ENCODE peak calls at places on chromosome 12, in four cellular contexts. One of them, this sample, is unnamed.

GRCh38 chr12:27083861-27084271 is 1.5 kb upstream of the C12orf71 start:
- DNase-seq in GM23248: peak; percentile 63
- DNase-seq in GM23338: peak; percentile 74
- DNase-seq in neural progenitor cell: peak; percentile 75
- DNase-seq in this sample: no peak

GRCh38 chr12:88237954-88238353 is 95.8 kb downstream of the TMTC3 start:
- DNase-seq in GM23338: no peak
- DNase-seq in neural progenitor cell: no peak
- DNase-seq in GM23248: peak; percentile 76
- DNase-seq in this sample: no peak

GRCh38 chr12:24539646-24540045 is 409.3 kb downstream of the BCAT1 start:
- DNase-seq in GM23338: no peak
- DNase-seq in GM23248: no peak
- DNase-seq in neural progenitor cell: no peak
- DNase-seq in this sample: no peak

GRCh38 chr12:21054334-21054733 is 76.7 kb upstream of the SLCO1B1 start:
- DNase-seq in GM23338: no peak
- DNase-seq in neural progenitor cell: no peak
- DNase-seq in GM23248: peak; percentile 3
- DNase-seq in this sample: no peak

GRCh38 chr12:120012067-120012621 is 23.1 kb downstream of the BICDL1 start:
- DNase-seq in GM23248: peak; percentile 40
- DNase-seq in GM23338: peak; percentile 78
- DNase-seq in neural progenitor cell: peak; percentile 36
- DNase-seq in this sample: no peak

GRCh38 chr12:47755655-47756562 is 2.8 kb downstream of the RAPGEF3 start:
- DNase-seq in GM23338: no peak
- DNase-seq in neural progenitor cell: no peak
- DNase-seq in GM23248: peak; percentile 24
- DNase-seq in this sample: no peak

GRCh38 chr12:75631809-75632208 is 120.4 kb upstream of the KRR1 start:
- DNase-seq in GM23248: peak; percentile 36
- DNase-seq in neural progenitor cell: peak; percentile 29
- DNase-seq in GM23338: no peak
- DNase-seq in this sample: no peak

GRCh38 chr12:57459750-57460400 is at the start of gene GLI1:
- DNase-seq in GM23248: peak; percentile 68
- DNase-seq in GM23338: peak; percentile 71
- DNase-seq in neural progenitor cell: peak; percentile 82
- DNase-seq in this sample: no peak

GRCh38 chr12:105960319-105961076 is 178.3 kb downstream of the NUAK1 start:
- DNase-seq in neural progenitor cell: no peak
- DNase-seq in GM23248: peak; percentile 17
- DNase-seq in GM23338: no peak
- DNase-seq in this sample: peak; percentile 90

GRCh38 chr12:108567974-108568652 is 5.7 kb downstream of the ISCU start:
- DNase-seq in GM23248: no peak
- DNase-seq in GM23338: no peak
- DNase-seq in neural progenitor cell: no peak
- DNase-seq in this sample: no peak
- H3K4me1 ChIP-seq in GM23248: peaks cover 26% of the 10 kb centered on the region
- H3K4me1 ChIP-seq in GM23338: no peaks in the 10 kb centered on the region
- H3K4me1 ChIP-seq in neural progenitor cell: no peaks in the 10 kb centered on the region
- H3K4me1 ChIP-seq in this sample: peaks cover 18% of the 10 kb centered on the region

GRCh38 chr12:65845751-65846537 is 21.7 kb downstream of the HMGA2 start:
- DNase-seq in GM23338: peak; percentile 83
- DNase-seq in GM23248: no peak
- DNase-seq in neural progenitor cell: peak; percentile 72
- DNase-seq in this sample: no peak
- H3F3A ChIP-seq in GM23338: no peaks in the 10 kb centered on the region
- H3F3A ChIP-seq in GM23248: peaks cover 86% of the 10 kb centered on the region
- H3F3A ChIP-seq in neural progenitor cell: peaks cover 14% of the 10 kb centered on the region
- H3F3A ChIP-seq in this sample: peaks cover 50% of the 10 kb centered on the region

GRCh38 chr12:8916154-8916553 is 1.8 kb downstream of the PHC1 start:
- DNase-seq in GM23338: no peak
- DNase-seq in GM23248: no peak
- DNase-seq in neural progenitor cell: no peak
- DNase-seq in this sample: no peak
- H3K4me2 ChIP-seq in GM23338: peak overlapping the region; percentile 82
- H3K4me2 ChIP-seq in GM23248: peak overlapping the region; percentile 92
- H3K4me2 ChIP-seq in neural progenitor cell: peak overlapping the region; percentile 87
- H3K4me2 ChIP-seq in this sample: peak overlapping the region; percentile 92

GRCh38 chr12:111446044-111446581 is 40.4 kb downstream of the SH2B3 start:
- DNase-seq in neural progenitor cell: no peak
- DNase-seq in GM23248: peak; percentile 36
- DNase-seq in GM23338: peak; percentile 63
- DNase-seq in this sample: no peak
- H3K4me1 ChIP-seq in neural progenitor cell: no peaks in the 10 kb centered on the region
- H3K4me1 ChIP-seq in GM23248: peaks cover 19% of the 10 kb centered on the region
- H3K4me1 ChIP-seq in GM23338: peaks cover 7% of the 10 kb centered on the region
- H3K4me1 ChIP-seq in this sample: no peaks in the 10 kb centered on the region

DNA sequence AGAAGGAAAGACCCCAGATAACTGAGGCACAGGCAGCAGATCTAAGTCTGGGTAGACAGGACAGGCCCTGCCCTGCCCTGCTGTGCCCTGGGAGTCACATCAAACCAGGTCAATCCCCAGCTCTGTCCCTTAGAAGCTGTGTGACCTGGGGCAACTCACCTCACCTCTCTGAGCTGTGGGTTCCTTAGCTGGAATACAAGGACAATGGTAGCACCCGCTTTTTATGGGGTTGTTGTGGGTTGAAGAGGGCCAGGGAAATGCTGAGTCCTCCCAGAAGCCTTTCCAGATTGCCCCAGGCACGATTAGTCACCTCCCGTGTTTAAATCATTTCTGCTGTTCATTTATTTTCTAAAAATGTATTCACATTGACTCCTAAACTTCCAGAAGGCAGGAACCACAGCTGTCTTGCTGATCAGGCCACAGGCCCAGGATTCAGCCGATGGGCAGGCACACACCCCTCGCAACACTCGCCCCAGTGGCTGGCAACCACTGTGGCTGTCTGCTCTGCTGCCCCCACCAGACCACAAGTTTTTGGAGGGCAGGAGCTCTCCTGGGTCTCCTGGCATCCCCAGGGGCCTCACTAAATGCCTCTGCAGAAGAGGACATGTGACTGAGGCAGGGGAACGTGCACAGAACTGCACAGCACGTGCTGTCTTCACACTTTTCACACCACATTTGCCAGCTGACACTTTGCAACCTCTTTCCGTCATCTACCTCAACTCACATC is 3.0 kb downstream of the SELPLG start:
- DNase-seq in neural progenitor cell: no peak
- DNase-seq in GM23338: no peak
- DNase-seq in GM23248: peak; percentile 91
- DNase-seq in this sample: peak; percentile 74
- H3F3A ChIP-seq in neural progenitor cell: peaks cover 7% of the 10 kb centered on the region
- H3F3A ChIP-seq in GM23338: peaks cover 2% of the 10 kb centered on the region
- H3F3A ChIP-seq in GM23248: peaks cover 49% of the 10 kb centered on the region
- H3F3A ChIP-seq in this sample: peaks cover 30% of the 10 kb centered on the region

DNA sequence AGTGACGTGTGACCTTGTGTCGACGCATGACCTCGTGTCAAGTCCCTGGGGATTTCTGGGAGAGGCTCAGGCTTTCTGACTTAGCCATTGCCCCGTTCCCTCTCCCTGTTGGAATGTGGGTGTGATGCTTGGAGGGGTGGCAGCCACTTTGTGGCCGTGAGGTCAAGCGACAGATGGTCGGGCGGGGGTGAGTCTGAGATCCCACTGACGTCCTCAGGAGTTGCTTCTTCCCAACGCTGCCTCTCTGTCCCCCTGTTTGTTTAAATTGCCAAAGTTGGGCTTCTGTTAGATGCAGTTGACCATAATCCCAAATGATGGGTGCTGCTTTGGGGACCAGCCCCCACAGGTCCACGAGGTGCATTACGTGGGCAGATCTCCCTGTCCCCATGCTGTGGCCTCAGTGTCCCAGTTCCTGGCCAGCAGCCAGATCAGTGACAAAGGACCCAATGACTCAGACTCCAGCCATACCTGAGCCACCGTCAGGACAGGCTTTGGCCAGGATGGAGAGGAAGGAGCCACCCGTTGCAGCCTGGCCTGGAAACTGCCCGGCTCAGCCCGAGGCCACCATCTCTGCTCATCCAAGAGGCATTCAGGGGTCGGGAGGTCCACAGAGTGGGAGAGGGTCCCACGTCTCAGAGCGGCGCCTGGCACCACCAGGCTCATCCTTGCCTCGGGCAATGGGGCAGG is 34.4 kb upstream of the GALNT9 start:
- DNase-seq in GM23338: no peak
- DNase-seq in neural progenitor cell: no peak
- DNase-seq in GM23248: no peak
- DNase-seq in this sample: no peak
- H3K4me2 ChIP-seq in GM23338: no peak overlapping the region
- H3K4me2 ChIP-seq in neural progenitor cell: no peak overlapping the region
- H3K4me2 ChIP-seq in GM23248: no peak overlapping the region
- H3K4me2 ChIP-seq in this sample: no peak overlapping the region

GRCh38 chr12:14982562-14982961 is 9.7 kb downstream of the PDE6H start:
- DNase-seq in GM23248: peak; percentile 9
- DNase-seq in GM23338: no peak
- DNase-seq in neural progenitor cell: no peak
- DNase-seq in this sample: no peak

GRCh38 chr12:14982986-14983385 is 10.1 kb downstream of the PDE6H start:
- DNase-seq in GM23248: no peak
- DNase-seq in neural progenitor cell: no peak
- DNase-seq in GM23338: no peak
- DNase-seq in this sample: no peak

GRCh38 chr12:14975451-14975850 is 2.6 kb downstream of the PDE6H start:
- DNase-seq in GM23248: no peak
- DNase-seq in GM23338: no peak
- DNase-seq in neural progenitor cell: no peak
- DNase-seq in this sample: no peak

GRCh38 chr12:14981049-14981448 is 8.2 kb downstream of the PDE6H start:
- DNase-seq in GM23338: no peak
- DNase-seq in GM23248: no peak
- DNase-seq in neural progenitor cell: no peak
- DNase-seq in this sample: no peak

GRCh38 chr12:14979468-14979867 is 6.6 kb downstream of the PDE6H start:
- DNase-seq in neural progenitor cell: no peak
- DNase-seq in GM23338: no peak
- DNase-seq in GM23248: no peak
- DNase-seq in this sample: no peak
- H3K4me1 ChIP-seq in neural progenitor cell: no peaks in the 10 kb centered on the region
- H3K4me1 ChIP-seq in GM23338: no peaks in the 10 kb centered on the region
- H3K4me1 ChIP-seq in GM23248: no peaks in the 10 kb centered on the region
- H3K4me1 ChIP-seq in this sample: no peaks in the 10 kb centered on the region

GRCh38 chr12:65535951-65536350 is 257.5 kb downstream of the MSRB3 start:
- DNase-seq in GM23338: no peak
- DNase-seq in neural progenitor cell: no peak
- DNase-seq in GM23248: peak; percentile 29
- DNase-seq in this sample: no peak
- H3F3A ChIP-seq in GM23338: no peaks in the 10 kb centered on the region
- H3F3A ChIP-seq in neural progenitor cell: no peaks in the 10 kb centered on the region
- H3F3A ChIP-seq in GM23248: peaks cover 47% of the 10 kb centered on the region
- H3F3A ChIP-seq in this sample: no peaks in the 10 kb centered on the region

DNA sequence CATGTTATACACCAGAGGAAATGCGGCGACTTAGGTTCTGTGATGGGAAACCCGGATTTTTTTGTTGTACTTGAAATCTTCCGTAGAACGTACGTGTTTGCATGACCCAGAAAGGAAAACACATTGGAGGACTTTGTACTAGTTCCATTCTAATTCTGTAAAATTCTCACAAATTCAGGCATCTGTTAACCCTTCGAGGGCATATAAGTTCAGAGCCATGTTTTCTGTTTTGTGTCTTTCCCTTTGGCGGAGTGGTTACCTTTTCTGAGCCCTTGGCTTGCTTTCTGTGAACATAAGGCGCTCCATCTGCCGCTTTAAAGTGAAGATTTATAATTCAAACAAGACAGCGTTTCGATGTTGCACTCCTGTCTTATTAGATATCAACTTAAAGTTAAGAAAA is 34.2 kb downstream of the BICD1 start:
- DNase-seq in GM23248: no peak
- DNase-seq in GM23338: no peak
- DNase-seq in neural progenitor cell: no peak
- DNase-seq in this sample: no peak
- H3K4me2 ChIP-seq in GM23248: no peak overlapping the region
- H3K4me2 ChIP-seq in GM23338: peak overlapping the region; percentile 74
- H3K4me2 ChIP-seq in neural progenitor cell: peak overlapping the region; percentile 77
- H3K4me2 ChIP-seq in this sample: no peak overlapping the region

DNA sequence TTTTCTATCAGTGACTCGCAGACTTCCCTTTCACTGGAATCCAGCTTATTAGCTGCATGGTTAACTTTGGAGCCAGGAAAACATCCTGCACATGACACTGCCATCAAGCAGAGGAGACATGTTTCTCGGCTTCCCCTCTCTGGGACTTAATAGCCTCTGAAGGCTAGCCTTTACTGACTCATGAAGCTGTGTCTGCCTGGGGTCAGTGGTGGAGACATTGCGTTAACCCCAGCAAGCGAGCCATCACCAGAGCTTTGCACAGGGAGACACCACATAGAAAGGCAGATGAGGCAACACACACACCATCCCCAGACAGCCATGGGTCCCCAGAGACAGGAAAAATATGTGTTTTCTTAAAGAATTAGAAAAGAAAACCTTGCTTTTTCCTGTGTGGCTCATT is 127.0 kb upstream of the PRICKLE1 start:
- DNase-seq in neural progenitor cell: no peak
- DNase-seq in GM23338: no peak
- DNase-seq in GM23248: peak; percentile 79
- DNase-seq in this sample: no peak
- H3K4me1 ChIP-seq in neural progenitor cell: no peaks in the 10 kb centered on the region
- H3K4me1 ChIP-seq in GM23338: no peaks in the 10 kb centered on the region
- H3K4me1 ChIP-seq in GM23248: peaks cover 15% of the 10 kb centered on the region
- H3K4me1 ChIP-seq in this sample: no peaks in the 10 kb centered on the region